ENCODE peak calls at places on chromosomes 4 and X, in four cellular contexts. Z is left ventricle myocardium superior, C is hypothalamus, A is NCI-H345. P is an unnamed sample.

GRCh38 chrX:103565752-103566151 is 19.6 kb upstream of the TCEAL4 start:
- DNase-seq in Z (no peak), C (no peak), A (no peak), P (no peak)

GRCh38 chr4:185424905-185425599 is 712 bp downstream of the UFSP2 start:
- DNase-seq in A (no peak), C (no peak), Z (no peak), P (no peak)

GRCh38 chrX:74925210-74926088 is at the start of gene NEXMIF:
- DNase-seq in Z (no peak), A (peak; percentile 44), C (peak; percentile 24), P (no peak)

GRCh38 chrX:23003121-23003520 is 3.4 kb downstream of the DDX53 start:
- DNase-seq in Z (no peak), A (no peak), C (no peak), P (no peak)

GRCh38 chrX:100409316-100410082 is 574 bp downstream of the PCDH19 start:
- DNase-seq in Z (peak; percentile 24), A (no peak), C (no peak), P (no peak)

GRCh38 chr4:76624271-76624681 is 189.2 kb downstream of the SHROOM3 start:
- DNase-seq in A (no peak), C (peak; percentile 7), Z (no peak), P (peak; percentile 46)

GRCh38 chr4:183987987-183988392 is 82.9 kb downstream of the STOX2 start:
- DNase-seq in Z (peak; percentile 55), C (peak; percentile 60), A (no peak), P (peak; percentile 82)

GRCh38 chrX:70049406-70049805 is 332 bp downstream of the AWAT2 start:
- DNase-seq in Z (no peak), C (no peak), A (no peak), P (no peak)

GRCh38 chr4:82782626-82783025 is 16.0 kb downstream of the SCD5 start:
- DNase-seq in C (no peak), Z (no peak), A (no peak), P (no peak)

GRCh38 chrX:133783273-133783672 is 202.1 kb downstream of the GPC3 start:
- DNase-seq in C (no peak), A (no peak), Z (no peak), P (no peak)

GRCh38 chrX:51894697-51895336 is 1.4 kb downstream of the MAGED1 start:
- DNase-seq in Z (peak; percentile 33), A (peak; percentile 13), C (no peak), P (peak; percentile 12)

GRCh38 chr4:42149004-42149403 is 3.5 kb downstream of the BEND4 start:
- DNase-seq in Z (no peak), C (no peak), A (no peak), P (no peak)

GRCh38 chr4:184099541-184099966 is 118.1 kb downstream of the ENPP6 start:
- DNase-seq in A (no peak), Z (no peak), C (no peak), P (no peak)

GRCh38 chr4:2535386-2536192 is 858 bp upstream of the FAM193A start:
- DNase-seq in Z (peak; percentile 67), C (peak; percentile 49), A (peak; percentile 14), P (peak; percentile 53)

GRCh38 chr4:152862608-152863007 is 73.5 kb upstream of the FHDC1 start:
- DNase-seq in C (no peak), A (no peak), Z (no peak), P (no peak)

GRCh38 chr4:127370495-127371069 is 262.2 kb upstream of the INTU start:
- DNase-seq in C (no peak), Z (peak; percentile 32), A (no peak), P (peak; percentile 21)

GRCh38 chr4:22014222-22014741 is 65.7 kb upstream of the KCNIP4 start:
- DNase-seq in C (no peak), Z (no peak), A (no peak), P (no peak)

GRCh38 chr4:151667025-151667424 is 93.8 kb downstream of the GATB start:
- DNase-seq in C (no peak), Z (no peak), A (no peak), P (no peak)

GRCh38 chrX:136497556-136498048 is at the start of gene HTATSF1:
- DNase-seq in Z (peak; percentile 35), C (no peak), A (no peak), P (no peak)

GRCh38 chr4:57193996-57194675 is 84.0 kb upstream of the IGFBP7 start:
- DNase-seq in Z (no peak), A (no peak), C (no peak), P (no peak)

GRCh38 chrX:115058276-115058675 is 40.9 kb upstream of the IL13RA2 start:
- DNase-seq in A (no peak), C (no peak), Z (no peak), P (peak; percentile 30)

GRCh38 chrX:48511561-48511960 is 2.8 kb downstream of the PORCN start:
- DNase-seq in C (no peak), A (no peak), Z (no peak), P (no peak)

GRCh38 chrX:68719904-68720614 is 72.6 kb downstream of the STARD8 start:
- DNase-seq in A (no peak), Z (no peak), C (no peak), P (no peak)

GRCh38 chr4:38204317-38205060 is 244.3 kb downstream of the PTTG2 start:
- DNase-seq in A (no peak), C (no peak), Z (no peak), P (no peak)

GRCh38 chrX:12405306-12405705 is 267.0 kb downstream of the FRMPD4 start:
- DNase-seq in C (no peak), A (no peak), Z (no peak), P (no peak)

GRCh38 chr4:80393246-80393969 is 57.9 kb downstream of the CFAP299 start:
- DNase-seq in C (no peak), A (no peak), Z (no peak), P (no peak)